ENCODE peak calls at places on chromosomes 16 and 17, in five cellular contexts. One of them, this sample, is unnamed.

GRCh38 chr17:9865585-9865984 is 39.5 kb downstream of the RCVRN start:
- DNase-seq in T-helper 17 cell: no peak
- DNase-seq in NCI-H2081 treated with DMSO at 0.1 percent for 48 hours: no peak
- DNase-seq in globus pallidus: no peak
- DNase-seq in fibroblast of the conjunctiva: no peak
- DNase-seq in this sample: no peak

GRCh38 chr17:77163001-77163400 is 22.2 kb downstream of the SEC14L1 start:
- DNase-seq in T-helper 17 cell: no peak
- DNase-seq in NCI-H2081 treated with DMSO at 0.1 percent for 48 hours: no peak
- DNase-seq in globus pallidus: no peak
- DNase-seq in fibroblast of the conjunctiva: no peak
- DNase-seq in this sample: no peak

GRCh38 chr16:85750827-85751641 is at the start of gene C16orf74:
- DNase-seq in T-helper 17 cell: no peak
- DNase-seq in NCI-H2081 treated with DMSO at 0.1 percent for 48 hours: no peak
- DNase-seq in globus pallidus: no peak
- DNase-seq in fibroblast of the conjunctiva: no peak
- DNase-seq in this sample: peak

GRCh38 chr17:44070455-44071197 is at the start of gene G6PC3:
- DNase-seq in T-helper 17 cell: peak
- DNase-seq in NCI-H2081 treated with DMSO at 0.1 percent for 48 hours: peak
- DNase-seq in globus pallidus: peak
- DNase-seq in fibroblast of the conjunctiva: peak
- DNase-seq in this sample: peak

GRCh38 chr17:8057691-8058114 is 18.8 kb downstream of the ALOX15B start:
- DNase-seq in T-helper 17 cell: no peak
- DNase-seq in NCI-H2081 treated with DMSO at 0.1 percent for 48 hours: peak
- DNase-seq in globus pallidus: peak
- DNase-seq in fibroblast of the conjunctiva: peak
- DNase-seq in this sample: peak

GRCh38 chr17:79919164-79919585 is 79.9 kb upstream of the CBX4 start:
- DNase-seq in T-helper 17 cell: no peak
- DNase-seq in NCI-H2081 treated with DMSO at 0.1 percent for 48 hours: no peak
- DNase-seq in globus pallidus: peak
- DNase-seq in fibroblast of the conjunctiva: no peak
- DNase-seq in this sample: peak

GRCh38 chr16:64122177-64122576 is 999.7 kb downstream of the CDH11 start:
- DNase-seq in T-helper 17 cell: no peak
- DNase-seq in NCI-H2081 treated with DMSO at 0.1 percent for 48 hours: no peak
- DNase-seq in globus pallidus: no peak
- DNase-seq in fibroblast of the conjunctiva: no peak
- DNase-seq in this sample: no peak

GRCh38 chr17:81239714-81240555 is 817 bp downstream of the NDUFAF8 start:
- DNase-seq in T-helper 17 cell: no peak
- DNase-seq in NCI-H2081 treated with DMSO at 0.1 percent for 48 hours: no peak
- DNase-seq in globus pallidus: no peak
- DNase-seq in fibroblast of the conjunctiva: no peak
- DNase-seq in this sample: no peak

GRCh38 chr17:81444610-81445339 is 49.5 kb downstream of the BAHCC1 start:
- DNase-seq in T-helper 17 cell: no peak
- DNase-seq in NCI-H2081 treated with DMSO at 0.1 percent for 48 hours: no peak
- DNase-seq in globus pallidus: no peak
- DNase-seq in fibroblast of the conjunctiva: no peak
- DNase-seq in this sample: no peak

GRCh38 chr17:31654936-31655335 is 204.1 kb downstream of the COPRS start:
- DNase-seq in T-helper 17 cell: no peak
- DNase-seq in NCI-H2081 treated with DMSO at 0.1 percent for 48 hours: no peak
- DNase-seq in globus pallidus: no peak
- DNase-seq in fibroblast of the conjunctiva: no peak
- DNase-seq in this sample: no peak

GRCh38 chr16:24071990-24072389 is 184.1 kb upstream of the CACNG3 start:
- DNase-seq in T-helper 17 cell: no peak
- DNase-seq in NCI-H2081 treated with DMSO at 0.1 percent for 48 hours: no peak
- DNase-seq in globus pallidus: no peak
- DNase-seq in fibroblast of the conjunctiva: no peak
- DNase-seq in this sample: no peak

GRCh38 chr16:47977802-47978201 is 178.0 kb downstream of the ABCC12 start:
- DNase-seq in T-helper 17 cell: no peak
- DNase-seq in NCI-H2081 treated with DMSO at 0.1 percent for 48 hours: no peak
- DNase-seq in globus pallidus: no peak
- DNase-seq in fibroblast of the conjunctiva: no peak
- DNase-seq in this sample: no peak

GRCh38 chr17:34206569-34206968 is 48.5 kb upstream of the CCL2 start:
- DNase-seq in T-helper 17 cell: no peak
- DNase-seq in NCI-H2081 treated with DMSO at 0.1 percent for 48 hours: no peak
- DNase-seq in globus pallidus: no peak
- DNase-seq in fibroblast of the conjunctiva: no peak
- DNase-seq in this sample: no peak

GRCh38 chr16:2199621-2200139 is 3.3 kb upstream of the CASKIN1 start:
- DNase-seq in T-helper 17 cell: no peak
- DNase-seq in NCI-H2081 treated with DMSO at 0.1 percent for 48 hours: no peak
- DNase-seq in globus pallidus: no peak
- DNase-seq in fibroblast of the conjunctiva: no peak
- DNase-seq in this sample: no peak

GRCh38 chr16:85136705-85137322 is 24.5 kb upstream of the CIBAR2 start:
- DNase-seq in T-helper 17 cell: no peak
- DNase-seq in NCI-H2081 treated with DMSO at 0.1 percent for 48 hours: no peak
- DNase-seq in globus pallidus: no peak
- DNase-seq in fibroblast of the conjunctiva: peak
- DNase-seq in this sample: peak

GRCh38 chr17:416293-417206 is 63.9 kb upstream of the RPH3AL start:
- DNase-seq in T-helper 17 cell: no peak
- DNase-seq in NCI-H2081 treated with DMSO at 0.1 percent for 48 hours: no peak
- DNase-seq in globus pallidus: no peak
- DNase-seq in fibroblast of the conjunctiva: no peak
- DNase-seq in this sample: no peak

GRCh38 chr17:15930426-15930825 is 14.5 kb upstream of the ADORA2B start:
- DNase-seq in T-helper 17 cell: no peak
- DNase-seq in NCI-H2081 treated with DMSO at 0.1 percent for 48 hours: no peak
- DNase-seq in globus pallidus: no peak
- DNase-seq in fibroblast of the conjunctiva: no peak
- DNase-seq in this sample: no peak

GRCh38 chr17:49862781-49863331 is 15.0 kb upstream of the TAC4 start:
- DNase-seq in T-helper 17 cell: no peak
- DNase-seq in NCI-H2081 treated with DMSO at 0.1 percent for 48 hours: no peak
- DNase-seq in globus pallidus: no peak
- DNase-seq in fibroblast of the conjunctiva: no peak
- DNase-seq in this sample: no peak

GRCh38 chr16:68091604-68092261 is 6.6 kb downstream of the NFATC3 start:
- DNase-seq in T-helper 17 cell: no peak
- DNase-seq in NCI-H2081 treated with DMSO at 0.1 percent for 48 hours: peak
- DNase-seq in globus pallidus: no peak
- DNase-seq in fibroblast of the conjunctiva: no peak
- DNase-seq in this sample: no peak

GRCh38 chr16:31542763-31543162 is 15.1 kb downstream of the AHSP start:
- DNase-seq in T-helper 17 cell: no peak
- DNase-seq in NCI-H2081 treated with DMSO at 0.1 percent for 48 hours: no peak
- DNase-seq in globus pallidus: no peak
- DNase-seq in fibroblast of the conjunctiva: no peak
- DNase-seq in this sample: no peak

GRCh38 chr17:76498886-76499667 is 2.1 kb downstream of the RHBDF2 start:
- DNase-seq in T-helper 17 cell: no peak
- DNase-seq in NCI-H2081 treated with DMSO at 0.1 percent for 48 hours: no peak
- DNase-seq in globus pallidus: no peak
- DNase-seq in fibroblast of the conjunctiva: no peak
- DNase-seq in this sample: no peak

GRCh38 chr17:602436-602835 is 112.2 kb downstream of the VPS53 start:
- DNase-seq in T-helper 17 cell: no peak
- DNase-seq in NCI-H2081 treated with DMSO at 0.1 percent for 48 hours: no peak
- DNase-seq in globus pallidus: no peak
- DNase-seq in fibroblast of the conjunctiva: peak
- DNase-seq in this sample: no peak

GRCh38 chr16:84864266-84864955 is 44.6 kb downstream of the CRISPLD2 start:
- DNase-seq in T-helper 17 cell: no peak
- DNase-seq in NCI-H2081 treated with DMSO at 0.1 percent for 48 hours: no peak
- DNase-seq in globus pallidus: peak
- DNase-seq in fibroblast of the conjunctiva: no peak
- DNase-seq in this sample: no peak

GRCh38 chr17:16573466-16573865 is 4.5 kb upstream of the ZNF287 start:
- DNase-seq in T-helper 17 cell: no peak
- DNase-seq in NCI-H2081 treated with DMSO at 0.1 percent for 48 hours: no peak
- DNase-seq in globus pallidus: no peak
- DNase-seq in fibroblast of the conjunctiva: no peak
- DNase-seq in this sample: no peak

GRCh38 chr17:82884923-82885322 is 45.1 kb upstream of the ZNF750 start:
- DNase-seq in T-helper 17 cell: no peak
- DNase-seq in NCI-H2081 treated with DMSO at 0.1 percent for 48 hours: no peak
- DNase-seq in globus pallidus: no peak
- DNase-seq in fibroblast of the conjunctiva: no peak
- DNase-seq in this sample: no peak

GRCh38 chr16:4404247-4404966 is 12.0 kb downstream of the CORO7 start:
- DNase-seq in T-helper 17 cell: no peak
- DNase-seq in NCI-H2081 treated with DMSO at 0.1 percent for 48 hours: no peak
- DNase-seq in globus pallidus: no peak
- DNase-seq in fibroblast of the conjunctiva: no peak
- DNase-seq in this sample: no peak

GRCh38 chr17:48187867-48188608 is 80.5 kb downstream of the SNX11 start:
- DNase-seq in T-helper 17 cell: no peak
- DNase-seq in NCI-H2081 treated with DMSO at 0.1 percent for 48 hours: no peak
- DNase-seq in globus pallidus: no peak
- DNase-seq in fibroblast of the conjunctiva: no peak
- DNase-seq in this sample: no peak

GRCh38 chr16:50737420-50737959 is 4.4 kb upstream of the CYLD start:
- DNase-seq in T-helper 17 cell: no peak
- DNase-seq in NCI-H2081 treated with DMSO at 0.1 percent for 48 hours: no peak
- DNase-seq in globus pallidus: no peak
- DNase-seq in fibroblast of the conjunctiva: no peak
- DNase-seq in this sample: no peak

GRCh38 chr16:89811321-89811720 is 5.1 kb downstream of the FANCA start:
- DNase-seq in T-helper 17 cell: no peak
- DNase-seq in NCI-H2081 treated with DMSO at 0.1 percent for 48 hours: no peak
- DNase-seq in globus pallidus: no peak
- DNase-seq in fibroblast of the conjunctiva: no peak
- DNase-seq in this sample: no peak

GRCh38 chr17:37344519-37344918 is 31.3 kb upstream of the C17orf78 start:
- DNase-seq in T-helper 17 cell: no peak
- DNase-seq in NCI-H2081 treated with DMSO at 0.1 percent for 48 hours: no peak
- DNase-seq in globus pallidus: no peak
- DNase-seq in fibroblast of the conjunctiva: no peak
- DNase-seq in this sample: no peak

GRCh38 chr16:84985079-84986065 is 26.0 kb downstream of the ZDHHC7 start:
- DNase-seq in T-helper 17 cell: no peak
- DNase-seq in NCI-H2081 treated with DMSO at 0.1 percent for 48 hours: no peak
- DNase-seq in globus pallidus: no peak
- DNase-seq in fibroblast of the conjunctiva: peak
- DNase-seq in this sample: no peak

GRCh38 chr16:46972971-46973456 is 460 bp downstream of the DNAJA2 start:
- DNase-seq in T-helper 17 cell: peak
- DNase-seq in NCI-H2081 treated with DMSO at 0.1 percent for 48 hours: no peak
- DNase-seq in globus pallidus: peak
- DNase-seq in fibroblast of the conjunctiva: no peak
- DNase-seq in this sample: peak

GRCh38 chr17:80663783-80664206 is 119.2 kb downstream of the RPTOR start:
- DNase-seq in T-helper 17 cell: no peak
- DNase-seq in NCI-H2081 treated with DMSO at 0.1 percent for 48 hours: no peak
- DNase-seq in globus pallidus: no peak
- DNase-seq in fibroblast of the conjunctiva: no peak
- DNase-seq in this sample: peak

GRCh38 chr17:64736804-64737492 is 74.8 kb upstream of the SMURF2 start:
- DNase-seq in T-helper 17 cell: no peak
- DNase-seq in NCI-H2081 treated with DMSO at 0.1 percent for 48 hours: no peak
- DNase-seq in globus pallidus: no peak
- DNase-seq in fibroblast of the conjunctiva: no peak
- DNase-seq in this sample: peak

GRCh38 chr16:47213761-47214440 is 70.2 kb upstream of the NETO2 start:
- DNase-seq in T-helper 17 cell: no peak
- DNase-seq in NCI-H2081 treated with DMSO at 0.1 percent for 48 hours: no peak
- DNase-seq in globus pallidus: no peak
- DNase-seq in fibroblast of the conjunctiva: no peak
- DNase-seq in this sample: no peak

GRCh38 chr16:9061358-9061813 is 30.1 kb upstream of the HAPSTR1 start:
- DNase-seq in T-helper 17 cell: no peak
- DNase-seq in NCI-H2081 treated with DMSO at 0.1 percent for 48 hours: no peak
- DNase-seq in globus pallidus: no peak
- DNase-seq in fibroblast of the conjunctiva: no peak
- DNase-seq in this sample: peak

This sample was measured in mucosa of gallbladder.